ENCODE peak calls at places on chromosomes 7 and 10, in four cellular contexts. I, Z, G and F are unnamed samples.

GRCh38 chr10:88318803-88319202 is 264.3 kb downstream of the RNLS start:
- DNase-seq in I (no peak), G (no peak), Z (no peak), F (no peak)

GRCh38 chr10:6953131-6953834 is 373.2 kb upstream of the PRKCQ start:
- DNase-seq in G (no peak), Z (no peak), I (no peak), F (no peak)

GRCh38 chr7:147308539-147308938 is 1191.9 kb downstream of the CNTNAP2 start:
- DNase-seq in G (no peak), I (no peak), Z (no peak), F (no peak)

GRCh38 chr7:17626215-17626614 is 314.1 kb downstream of the SNX13 start:
- DNase-seq in I (no peak), Z (no peak), G (no peak), F (no peak)

GRCh38 chr10:184911-185310 is 49.7 kb downstream of the ZMYND11 start:
- DNase-seq in Z (no peak), I (no peak), G (no peak), F (no peak)

GRCh38 chr7:29852457-29852856 is 46.1 kb downstream of the WIPF3 start:
- DNase-seq in G (no peak), I (no peak), Z (no peak), F (no peak)

GRCh38 chr10:132028706-132029105 is 37.0 kb upstream of the JAKMIP3 start:
- DNase-seq in Z (no peak), G (no peak), I (no peak), F (no peak)

GRCh38 chr7:158999496-158999895 is 143.1 kb downstream of the DYNC2I1 start:
- DNase-seq in Z (no peak), I (no peak), G (no peak), F (no peak)

GRCh38 chr10:122571892-122572291 is 11.3 kb downstream of the DMBT1 start:
- DNase-seq in G (no peak), Z (no peak), I (no peak), F (no peak)

GRCh38 chr10:63125459-63125858 is 7.7 kb upstream of the NRBF2 start:
- DNase-seq in G (no peak), I (no peak), Z (no peak), F (no peak)

GRCh38 chr10:4770766-4771553 is 55.0 kb upstream of the AKR1E2 start:
- DNase-seq in G (no peak), I (no peak), Z (no peak), F (no peak)

GRCh38 chr10:94630017-94630688 is 53.4 kb upstream of the CYP2C18 start:
- DNase-seq in Z (no peak), I (no peak), G (no peak), F (no peak)

GRCh38 chr7:15016726-15017125 is 114.2 kb upstream of the DGKB start:
- DNase-seq in G (no peak), I (no peak), Z (no peak), F (no peak)

GRCh38 chr7:92461027-92462003 is 14.0 kb downstream of the GATAD1 start:
- DNase-seq in G (no peak), I (no peak), Z (no peak), F (no peak)

GRCh38 chr7:81873559-81873958 is 103.7 kb upstream of the HGF start:
- DNase-seq in I (no peak), G (no peak), Z (no peak), F (no peak)

GRCh38 chr7:48109848-48110663 is 21.0 kb downstream of the UPP1 start:
- DNase-seq in Z (peak), I (no peak), G (peak), F (peak)

GRCh38 chr7:1019789-1020610 is 24.3 kb upstream of the GPR146 start:
- DNase-seq in Z (no peak), G (no peak), I (no peak), F (no peak)

GRCh38 chr7:137091396-137091795 is 222.9 kb downstream of the CHRM2 start:
- DNase-seq in I (no peak), Z (no peak), G (no peak), F (no peak)

GRCh38 chr10:114623661-114624294 is 34.3 kb downstream of the ABLIM1 start:
- DNase-seq in Z (no peak), I (no peak), G (no peak), F (no peak)

GRCh38 chr10:29698766-29699490 is 64.2 kb upstream of the SVIL start:
- DNase-seq in I (no peak), Z (no peak), G (no peak), F (no peak)

GRCh38 chr7:120052884-120053382 is 220.0 kb upstream of the KCND2 start:
- DNase-seq in I (no peak), Z (no peak), G (no peak), F (no peak)

GRCh38 chr7:75735059-75735458 is 3.7 kb downstream of the HIP1 start:
- DNase-seq in Z (no peak), I (no peak), G (no peak), F (no peak)